ENCODE peak calls at places on chromosomes 4 and X, in six cellular contexts. B is endodermal cell, V is WERI-Rb-1, Z is SK-N-MC, R is mesendoderm, M is fibroblast of lung. S is an unnamed sample.

GRCh38 chr4:187664011-187664410 is 331.6 kb upstream of the ZFP42 start:
- DNase-seq in B (no peak), V (no peak), Z (no peak), R (peak; percentile 60), M (no peak), S (no peak)

GRCh38 chr4:78379991-78380739 is 171.4 kb upstream of the ANXA3 start:
- DNase-seq in B (no peak), V (no peak), Z (no peak), R (no peak), M (peak; percentile 64), S (no peak)

GRCh38 chr4:64158648-64159326 is 250.5 kb downstream of the TECRL start:
- DNase-seq in B (peak; percentile 83), V (peak; percentile 70), Z (peak; percentile 72), R (peak; percentile 82), M (peak; percentile 36), S (peak; percentile 42)

GRCh38 chr4:185127021-185127925 is 15.8 kb upstream of the SLC25A4 start:
- DNase-seq in B (peak; percentile 84), V (peak; percentile 26), Z (no peak), R (peak; percentile 57), M (peak; percentile 37), S (no peak)

GRCh38 chr4:156615066-156615514 is 356.5 kb downstream of the PDGFC start:
- DNase-seq in B (no peak), V (no peak), Z (no peak), R (no peak), M (peak; percentile 100), S (peak; percentile 93)

GRCh38 chrX:39542316-39542715 is 555.4 kb downstream of the BCOR start:
- DNase-seq in B (no peak), V (no peak), Z (no peak), R (no peak), M (no peak), S (no peak)

GRCh38 chr4:73127839-73128448 is 58.4 kb upstream of the COX18 start:
- DNase-seq in B (peak; percentile 58), V (peak; percentile 16), Z (no peak), R (peak; percentile 59), M (peak; percentile 12), S (peak; percentile 20)

GRCh38 chr4:117560329-117560728 is 474.0 kb upstream of the NDST3 start:
- DNase-seq in B (no peak), V (no peak), Z (peak; percentile 50), R (no peak), M (peak; percentile 41), S (no peak)

GRCh38 chr4:113153529-113154101 is 104.2 kb downstream of the ANK2 start:
- DNase-seq in B (no peak), V (no peak), Z (no peak), R (no peak), M (no peak), S (no peak)

GRCh38 chrX:24647257-24648058 is at the start of gene PCYT1B:
- DNase-seq in B (peak; percentile 98), V (no peak), Z (no peak), R (peak; percentile 91), M (peak; percentile 76), S (peak; percentile 60)

GRCh38 chr4:179196511-179196910 is 1754.3 kb upstream of the AGA start:
- DNase-seq in B (no peak), V (no peak), Z (no peak), R (peak; percentile 70), M (peak; percentile 81), S (peak; percentile 42)

GRCh38 chr4:72418458-72418857 is 150.6 kb downstream of the ADAMTS3 start:
- DNase-seq in B (no peak), V (no peak), Z (peak; percentile 90), R (no peak), M (peak; percentile 77), S (peak; percentile 80)

GRCh38 chrX:21373637-21374162 is 518 bp upstream of the CNKSR2 start:
- DNase-seq in B (no peak), V (peak; percentile 29), Z (no peak), R (peak; percentile 20), M (no peak), S (no peak)
- H3K27ac ChIP-seq in B (no peak overlapping the region), V (peak overlapping the region; percentile 77), Z (no peak overlapping the region), R (no peak overlapping the region), M (no peak overlapping the region), S (no peak overlapping the region)

GRCh38 chr4:108168213-108168671 is 490 bp downstream of the LEF1 start:
- DNase-seq in B (no peak), V (no peak), Z (no peak), R (no peak), M (peak; percentile 16), S (no peak)
- H3K27ac ChIP-seq in B (peak overlapping the region; percentile 77), V (no peak overlapping the region), Z (peak overlapping the region; percentile 82), R (peak overlapping the region; percentile 35), M (no peak overlapping the region), S (no peak overlapping the region)

DNA sequence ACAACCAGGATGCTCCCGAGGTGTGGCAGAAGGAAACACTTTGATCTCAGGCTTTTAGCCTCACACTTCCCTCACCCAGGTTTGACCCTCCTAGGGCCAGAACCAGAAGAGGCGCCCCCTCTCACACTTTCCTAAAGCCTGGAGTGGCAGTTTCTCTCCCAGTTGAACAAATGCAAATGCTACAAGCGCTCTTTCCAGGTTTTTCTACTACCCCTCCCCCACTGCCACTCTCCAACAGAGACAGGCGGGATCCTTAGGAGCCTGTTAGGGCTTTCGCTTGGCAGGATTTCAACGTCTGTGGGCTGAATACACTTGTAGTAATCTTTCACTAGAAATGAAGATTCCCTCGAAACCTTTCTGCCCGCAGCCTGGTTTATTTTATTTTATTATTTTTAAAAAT is 2.4 kb downstream of the TSC22D3 start:
- DNase-seq in B (peak; percentile 85), V (no peak), Z (no peak), R (peak; percentile 66), M (no peak), S (no peak)
- H3K27ac ChIP-seq in B (no peak overlapping the region), V (no peak overlapping the region), Z (no peak overlapping the region), R (no peak overlapping the region), M (no peak overlapping the region), S (no peak overlapping the region)

GRCh38 chrX:107675823-107676555 is 47.7 kb downstream of the PRPS1 start:
- DNase-seq in B (peak; percentile 61), V (no peak), Z (no peak), R (no peak), M (peak; percentile 23), S (peak; percentile 30)

GRCh38 chrX:107678957-107679740 is 50.8 kb downstream of the PRPS1 start:
- DNase-seq in B (peak; percentile 40), V (no peak), Z (no peak), R (no peak), M (peak; percentile 55), S (peak; percentile 78)

GRCh38 chrX:107677501-107677901 is 49.2 kb downstream of the PRPS1 start:
- DNase-seq in B (peak; percentile 81), V (no peak), Z (no peak), R (peak; percentile 58), M (peak; percentile 47), S (peak; percentile 28)

GRCh38 chrX:107676559-107677378 is 48.5 kb downstream of the PRPS1 start:
- DNase-seq in B (peak; percentile 82), V (peak; percentile 68), Z (no peak), R (peak; percentile 59), M (peak; percentile 88), S (peak; percentile 91)

GRCh38 chrX:107677909-107678308 is 49.6 kb downstream of the PRPS1 start:
- DNase-seq in B (peak; percentile 42), V (no peak), Z (no peak), R (no peak), M (no peak), S (no peak)
- H3K27ac ChIP-seq in B (no peak overlapping the region), V (no peak overlapping the region), Z (no peak overlapping the region), R (no peak overlapping the region), M (no peak overlapping the region), S (peak overlapping the region; percentile 99)

DNA sequence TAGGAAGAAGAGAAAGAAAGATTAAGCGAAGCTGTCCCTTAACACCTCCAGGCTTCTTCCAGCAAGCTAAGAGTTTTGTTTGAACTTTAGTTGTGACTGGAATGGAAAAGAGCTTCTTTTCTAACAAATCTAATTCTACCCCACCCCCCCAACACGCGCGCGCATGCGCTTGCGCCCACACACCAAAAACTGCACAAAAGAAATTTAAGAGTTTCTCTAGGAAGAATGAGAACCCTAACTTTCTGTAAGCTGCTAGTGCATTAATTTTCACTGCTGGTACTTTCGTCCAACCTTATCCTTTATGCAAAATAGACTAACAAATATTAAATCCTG is 9.0 kb upstream of the INTU start:
- DNase-seq in B (no peak), V (no peak), Z (no peak), R (no peak), M (peak; percentile 42), S (peak; percentile 37)
- H3K27ac ChIP-seq in B (no peak overlapping the region), V (no peak overlapping the region), Z (peak overlapping the region; percentile 87), R (no peak overlapping the region), M (no peak overlapping the region), S (peak overlapping the region; percentile 9)

DNA sequence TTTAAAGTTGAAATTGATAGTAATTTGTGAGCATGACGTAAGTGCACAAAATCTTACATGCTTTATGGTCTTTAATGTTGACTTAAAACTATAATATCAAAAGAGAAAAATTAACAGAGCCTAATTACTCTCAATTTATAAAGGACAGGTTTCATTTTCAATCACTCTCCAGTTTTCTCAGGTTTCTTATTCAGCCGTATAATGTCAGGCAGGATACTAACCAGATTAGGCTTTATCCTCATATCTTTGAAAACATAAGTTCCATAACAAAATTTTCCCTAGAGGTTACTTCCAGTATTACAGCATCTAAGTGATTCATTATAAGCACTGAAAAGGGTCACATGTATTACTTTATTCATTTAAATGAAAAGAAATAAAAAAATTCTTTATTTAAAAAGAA is 492.1 kb downstream of the PACRGL start:
- DNase-seq in B (no peak), V (no peak), Z (no peak), R (no peak), M (no peak), S (no peak)
- H3K27ac ChIP-seq in B (no peak overlapping the region), V (no peak overlapping the region), Z (no peak overlapping the region), R (no peak overlapping the region), M (no peak overlapping the region), S (no peak overlapping the region)

GRCh38 chr4:165810726-165811125 is 62.3 kb upstream of the TLL1 start:
- DNase-seq in B (no peak), V (no peak), Z (no peak), R (no peak), M (peak; percentile 30), S (no peak)
- H3K27ac ChIP-seq in B (no peak overlapping the region), V (no peak overlapping the region), Z (no peak overlapping the region), R (no peak overlapping the region), M (no peak overlapping the region), S (no peak overlapping the region)

DNA sequence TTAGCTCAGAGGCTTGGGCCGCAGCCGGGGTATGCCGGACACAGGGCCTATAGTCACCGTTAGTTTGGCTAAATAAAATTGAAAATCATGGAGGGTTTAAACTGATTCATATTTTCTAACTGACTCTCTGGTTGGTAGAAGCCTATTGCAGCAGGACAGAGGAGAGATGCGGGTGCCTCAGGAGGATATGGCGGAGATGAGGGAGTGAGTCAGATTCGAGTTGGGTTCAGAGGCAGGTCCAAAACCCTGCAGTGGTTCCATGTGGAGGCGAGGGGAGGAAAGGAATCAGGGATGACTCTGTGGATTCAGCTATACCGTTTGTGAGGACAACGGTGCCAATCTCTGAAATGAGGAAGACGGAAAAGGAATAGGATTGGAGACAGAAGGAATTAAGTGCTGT is 176.6 kb downstream of the PALLD start:
- DNase-seq in B (no peak), V (no peak), Z (no peak), R (no peak), M (no peak), S (no peak)
- H3K27ac ChIP-seq in B (no peak overlapping the region), V (no peak overlapping the region), Z (no peak overlapping the region), R (no peak overlapping the region), M (no peak overlapping the region), S (no peak overlapping the region)

S was measured in brain microvascular endothelial cell.